ENCODE peak calls at places on chromosomes 2 and 18, in nine cellular contexts. I, F, E, L, O, V, C, H and B are unnamed samples.

GRCh38 chr18:13266208-13267100 is 47.9 kb downstream of the LDLRAD4 start:
- DNase-seq in I (no peak), F (peak; percentile 42), E (peak; percentile 75), L (no peak), O (peak; percentile 73), V (no peak), C (no peak), H (no peak), B (no peak)

GRCh38 chr2:101958071-101958470 is 33.7 kb upstream of the IL1R2 start:
- DNase-seq in I (no peak), F (no peak), E (no peak), L (no peak), O (no peak), V (no peak), C (no peak), H (no peak), B (no peak)

GRCh38 chr18:58241877-58242276 is 197.9 kb downstream of the NEDD4L start:
- DNase-seq in I (no peak), F (no peak), E (no peak), L (peak; percentile 63), O (no peak), V (no peak), C (no peak), H (no peak), B (no peak)

GRCh38 chr2:12661472-12661871 is 55.3 kb upstream of the TRIB2 start:
- DNase-seq in I (no peak), F (no peak), E (no peak), L (no peak), O (no peak), V (no peak), C (no peak), H (no peak), B (no peak)

GRCh38 chr2:933734-934295 is 16.8 kb upstream of the SNTG2 start:
- DNase-seq in I (no peak), F (no peak), E (no peak), L (no peak), O (no peak), V (no peak), C (no peak), H (no peak), B (no peak)

GRCh38 chr18:25560369-25560768 is 208.4 kb upstream of the ZNF521 start:
- DNase-seq in I (no peak), F (no peak), E (no peak), L (no peak), O (no peak), V (no peak), C (no peak), H (no peak), B (no peak)

GRCh38 chr2:184370954-184371353 is 227.4 kb upstream of the ZNF804A start:
- DNase-seq in I (no peak), F (no peak), E (no peak), L (no peak), O (no peak), V (no peak), C (no peak), H (no peak), B (no peak)

GRCh38 chr2:59177748-59178147 is 936.6 kb upstream of the FANCL start:
- DNase-seq in I (no peak), F (no peak), E (no peak), L (no peak), O (no peak), V (no peak), C (no peak), H (no peak), B (no peak)

GRCh38 chr2:157875720-157876065 is 437 bp downstream of the ACVR1 start:
- DNase-seq in I (no peak), F (peak; percentile 75), E (peak; percentile 66), L (peak; percentile 63), O (peak; percentile 85), V (peak; percentile 50), C (no peak), H (peak; percentile 36), B (peak; percentile 51)

DNA sequence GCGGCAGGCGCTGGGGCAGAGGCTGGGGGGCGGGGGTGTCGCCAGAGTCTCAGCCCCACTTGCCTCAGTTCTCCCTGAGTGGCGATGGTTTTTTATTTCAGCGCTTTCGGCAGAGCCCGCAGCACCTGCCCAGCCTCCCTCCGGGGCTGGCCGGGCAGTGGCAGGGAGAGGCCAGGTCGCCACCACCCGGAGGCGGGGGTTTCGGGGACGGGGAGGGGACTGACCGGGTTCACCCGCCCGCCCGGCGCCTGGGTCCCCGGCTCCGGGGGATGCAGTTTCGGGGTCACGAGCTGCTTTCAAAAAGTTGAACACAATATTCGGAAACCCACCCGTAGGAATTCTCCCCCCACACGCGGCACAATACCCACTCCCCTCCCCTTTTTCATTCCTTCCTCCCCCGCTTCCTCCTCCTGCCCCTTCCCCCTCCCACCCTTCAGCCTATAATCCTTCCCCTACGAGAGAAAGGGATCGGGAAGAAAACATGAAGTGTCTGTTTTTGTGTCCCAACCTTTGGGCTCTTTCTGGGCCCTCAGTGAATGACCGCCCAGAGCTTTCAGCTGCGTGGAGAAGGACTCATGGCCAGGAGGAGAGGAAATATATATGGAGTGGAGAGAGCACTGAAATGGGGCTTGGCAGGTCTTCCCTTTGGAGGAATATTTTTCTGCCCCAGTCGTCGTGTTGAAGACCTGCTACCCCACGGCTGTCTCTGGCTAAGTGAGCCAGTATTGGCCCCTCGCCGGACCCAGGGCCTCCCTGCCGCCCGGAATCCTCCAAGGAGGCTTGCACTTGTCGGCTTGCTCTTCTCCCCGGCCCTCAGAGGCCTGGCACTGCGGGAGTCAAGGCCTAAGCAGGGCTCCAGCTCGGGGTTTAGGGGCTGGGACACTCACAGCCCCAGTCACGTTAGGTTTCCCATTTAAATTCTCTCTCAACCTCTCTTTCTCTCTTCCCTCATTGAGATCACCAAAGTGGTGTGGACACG is 2.1 kb upstream of the SIX3 start:
- DNase-seq in I (no peak), F (no peak), E (no peak), L (no peak), O (no peak), V (no peak), C (no peak), H (no peak), B (no peak)
- H3K4me3 ChIP-seq in I (no peak overlapping the region), F (no peak overlapping the region), E (peak overlapping the region; percentile 8), L (no peak overlapping the region), O (no peak overlapping the region), V (peak overlapping the region; percentile 35), C (peak overlapping the region; percentile 25), H (no peak overlapping the region), B (no peak overlapping the region)

DNA sequence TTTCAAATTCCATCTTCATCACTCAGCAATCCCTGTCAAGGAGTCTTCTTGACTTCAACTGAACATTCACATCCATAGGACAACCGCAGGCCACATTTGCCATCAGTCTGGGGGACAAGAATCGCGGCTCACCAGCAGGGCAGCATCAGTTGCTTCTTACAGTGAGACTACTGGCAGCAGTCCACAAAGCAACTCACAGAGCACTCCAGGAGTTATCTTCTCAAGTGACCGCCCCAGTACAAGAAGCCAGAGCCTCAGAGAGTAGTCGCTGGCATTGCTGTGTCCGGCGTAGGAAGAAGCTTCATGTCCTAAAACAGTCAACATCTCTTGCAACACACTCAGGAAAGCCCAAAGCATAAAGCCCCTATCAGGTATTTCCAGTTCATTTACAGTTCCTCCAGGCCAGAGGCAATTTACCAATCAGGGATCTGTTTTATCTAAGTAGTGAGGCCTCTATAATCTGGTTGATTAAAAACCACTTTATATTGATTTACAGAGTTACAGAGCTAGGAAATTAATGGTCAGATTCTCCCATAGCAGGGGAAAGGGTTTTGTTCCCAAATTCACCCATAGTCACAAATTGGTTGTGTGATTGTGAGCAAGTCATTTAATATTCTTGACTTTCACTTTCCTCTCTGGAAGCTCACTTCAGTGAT is 177.3 kb downstream of the NBAS start:
- DNase-seq in I (no peak), F (no peak), E (no peak), L (no peak), O (no peak), V (no peak), C (no peak), H (no peak), B (no peak)
- H3K4me1 ChIP-seq in I (no peaks in the 10 kb centered on the region), F (no peaks in the 10 kb centered on the region), E (no peaks in the 10 kb centered on the region), L (no peaks in the 10 kb centered on the region), O (no peaks in the 10 kb centered on the region), V (no peaks in the 10 kb centered on the region), C (no peaks in the 10 kb centered on the region), H (no peaks in the 10 kb centered on the region), B (no peaks in the 10 kb centered on the region)

GRCh38 chr2:239567786-239568185 is 167.0 kb upstream of the HDAC4 start:
- DNase-seq in I (peak; percentile 40), F (no peak), E (no peak), L (no peak), O (peak; percentile 34), V (no peak), C (no peak), H (no peak), B (no peak)

GRCh38 chr2:239570216-239570925 is 169.6 kb upstream of the HDAC4 start:
- DNase-seq in I (no peak), F (no peak), E (peak; percentile 30), L (no peak), O (peak; percentile 51), V (no peak), C (no peak), H (no peak), B (no peak)

GRCh38 chr2:239574054-239574433 is 173.2 kb upstream of the HDAC4 start:
- DNase-seq in I (peak; percentile 24), F (no peak), E (peak; percentile 34), L (no peak), O (peak; percentile 19), V (no peak), C (no peak), H (no peak), B (no peak)

GRCh38 chr2:239569401-239570090 is 168.7 kb upstream of the HDAC4 start:
- DNase-seq in I (no peak), F (no peak), E (peak; percentile 31), L (no peak), O (peak; percentile 58), V (no peak), C (no peak), H (no peak), B (no peak)

GRCh38 chr2:239570971-239571520 is 170.2 kb upstream of the HDAC4 start:
- DNase-seq in I (peak; percentile 39), F (no peak), E (peak; percentile 24), L (no peak), O (peak; percentile 37), V (no peak), C (no peak), H (no peak), B (no peak)
- H3K4me3 ChIP-seq in I (no peak overlapping the region), F (no peak overlapping the region), E (no peak overlapping the region), L (no peak overlapping the region), O (no peak overlapping the region), V (no peak overlapping the region), C (no peak overlapping the region), H (no peak overlapping the region), B (no peak overlapping the region)

GRCh38 chr2:178829981-178830380 is 22.8 kb upstream of the TTN start:
- DNase-seq in I (no peak), F (no peak), E (no peak), L (no peak), O (no peak), V (no peak), C (no peak), H (no peak), B (no peak)

GRCh38 chr2:178828496-178828895 is 21.3 kb upstream of the TTN start:
- DNase-seq in I (no peak), F (no peak), E (no peak), L (no peak), O (no peak), V (no peak), C (no peak), H (no peak), B (no peak)

GRCh38 chr2:178827739-178828487 is 20.7 kb upstream of the TTN start:
- DNase-seq in I (no peak), F (no peak), E (no peak), L (no peak), O (no peak), V (no peak), C (no peak), H (no peak), B (no peak)

GRCh38 chr2:178830451-178830850 is 23.2 kb upstream of the TTN start:
- DNase-seq in I (no peak), F (no peak), E (no peak), L (no peak), O (no peak), V (no peak), C (no peak), H (no peak), B (no peak)

GRCh38 chr2:178829299-178829698 is 22.1 kb upstream of the TTN start:
- DNase-seq in I (no peak), F (no peak), E (no peak), L (no peak), O (no peak), V (no peak), C (no peak), H (no peak), B (no peak)
- H3K4me1 ChIP-seq in I (no peaks in the 10 kb centered on the region), F (no peaks in the 10 kb centered on the region), E (peaks cover 7% of the 10 kb centered on the region), L (no peaks in the 10 kb centered on the region), O (no peaks in the 10 kb centered on the region), V (no peaks in the 10 kb centered on the region), C (no peaks in the 10 kb centered on the region), H (no peaks in the 10 kb centered on the region), B (peaks cover 10% of the 10 kb centered on the region)